ENCODE peak calls at places on chromosomes 3 and 15, in four cellular contexts. U, Y, Z and O are unnamed samples.

GRCh38 chr3:195551381-195551978 is 8.4 kb upstream of the PPP1R2 start:
- DNase-seq in U (no peak), Y (no peak), Z (no peak), O (no peak)

GRCh38 chr3:43512749-43513404 is 108.9 kb downstream of the ANO10 start:
- DNase-seq in Z (no peak), Y (no peak), U (no peak), O (no peak)

GRCh38 chr15:40438712-40439111 is 2.0 kb upstream of the BAHD1 start:
- DNase-seq in Z (no peak), Y (no peak), U (no peak), O (no peak)

GRCh38 chr15:68739390-68740075 is 81.2 kb downstream of the ANP32A start:
- DNase-seq in Y (no peak), U (no peak), Z (no peak), O (no peak)

GRCh38 chr15:82183121-82184031 is 79.2 kb downstream of the EFL1 start:
- DNase-seq in U (no peak), Z (no peak), Y (no peak), O (no peak)

GRCh38 chr3:60274098-60274497 is 977.2 kb downstream of the FHIT start:
- DNase-seq in U (no peak), Y (no peak), Z (no peak), O (no peak)

GRCh38 chr15:60124460-60125070 is 120.5 kb downstream of the FOXB1 start:
- DNase-seq in Y (no peak), U (no peak), Z (no peak), O (no peak)

GRCh38 chr3:105752791-105753415 is 115.9 kb downstream of the CBLB start:
- DNase-seq in U (no peak), Z (no peak), Y (no peak), O (peak; percentile 10)

GRCh38 chr3:146577662-146578061 is 27.5 kb downstream of the PLSCR5 start:
- DNase-seq in U (peak; percentile 39), Y (no peak), Z (no peak), O (no peak)

GRCh38 chr3:195209083-195209835 is 61.7 kb downstream of the XXYLT1 start:
- DNase-seq in U (no peak), Z (no peak), Y (no peak), O (no peak)

GRCh38 chr15:36992454-36992853 is 107.9 kb downstream of the MEIS2 start:
- DNase-seq in U (no peak), Z (no peak), Y (no peak), O (no peak)

GRCh38 chr3:47579875-47580274 is 1.2 kb upstream of the CSPG5 start:
- DNase-seq in Y (no peak), U (no peak), Z (no peak), O (no peak)

GRCh38 chr15:87722941-87723691 is 533.4 kb downstream of the NTRK3 start:
- DNase-seq in U (no peak), Z (no peak), Y (no peak), O (no peak)

GRCh38 chr3:123586966-123587365 is 2.1 kb upstream of the HACD2 start:
- DNase-seq in U (no peak), Z (no peak), Y (no peak), O (no peak)

GRCh38 chr3:187811580-187812250 is 66.4 kb upstream of the BCL6 start:
- DNase-seq in Y (no peak), Z (no peak), U (no peak), O (no peak)

GRCh38 chr3:81980566-81981494 is 219.4 kb upstream of the GBE1 start:
- DNase-seq in Z (no peak), U (no peak), Y (no peak), O (no peak)

GRCh38 chr3:33315826-33316225 is 38.6 kb downstream of the FBXL2 start:
- DNase-seq in U (peak; percentile 38), Y (no peak), Z (no peak), O (no peak)

GRCh38 chr3:35523838-35524237 is 115.5 kb upstream of the ARPP21 start:
- DNase-seq in Z (no peak), Y (no peak), U (no peak), O (no peak)

GRCh38 chr15:32974691-32975090 is 219.8 kb downstream of the FMN1 start:
- DNase-seq in Y (no peak), U (no peak), Z (no peak), O (no peak)

GRCh38 chr15:92118162-92118935 is 264.8 kb downstream of the SLCO3A1 start:
- DNase-seq in U (no peak), Z (no peak), Y (no peak), O (no peak)

GRCh38 chr15:30913761-30914160 is 10.0 kb downstream of the FAN1 start:
- DNase-seq in Y (no peak), Z (no peak), U (no peak), O (no peak)

GRCh38 chr3:59266551-59266950 is 216.7 kb upstream of the CFAP20DC start:
- DNase-seq in U (no peak), Y (no peak), Z (no peak), O (no peak)

GRCh38 chr3:9347086-9347485 is 15.8 kb upstream of the THUMPD3 start:
- DNase-seq in U (no peak), Y (no peak), Z (no peak), O (no peak)

GRCh38 chr3:9422712-9423424 is 25.5 kb downstream of the SETD5 start:
- DNase-seq in Z (peak; percentile 53), U (peak; percentile 98), Y (no peak), O (peak; percentile 49)

GRCh38 chr3:198079771-198080520 is 119.9 kb downstream of the LMLN start:
- DNase-seq in Z (peak; percentile 18), Y (no peak), U (no peak), O (peak; percentile 12)

GRCh38 chr3:190378240-190378891 is 9.6 kb upstream of the CLDN16 start:
- DNase-seq in Y (no peak), U (no peak), Z (no peak), O (no peak)

GRCh38 chr3:12489832-12490231 is 5.6 kb downstream of the TSEN2 start:
- DNase-seq in Y (no peak), Z (no peak), U (no peak), O (no peak)

GRCh38 chr15:81002004-81002253 is 1.2 kb downstream of the TLNRD1 start:
- DNase-seq in Z (no peak), U (no peak), Y (no peak), O (no peak)
- TF ChIP-seq TARDBP in Z (no peak), U (no peak), Y (no peak), O (no peak)

DNA sequence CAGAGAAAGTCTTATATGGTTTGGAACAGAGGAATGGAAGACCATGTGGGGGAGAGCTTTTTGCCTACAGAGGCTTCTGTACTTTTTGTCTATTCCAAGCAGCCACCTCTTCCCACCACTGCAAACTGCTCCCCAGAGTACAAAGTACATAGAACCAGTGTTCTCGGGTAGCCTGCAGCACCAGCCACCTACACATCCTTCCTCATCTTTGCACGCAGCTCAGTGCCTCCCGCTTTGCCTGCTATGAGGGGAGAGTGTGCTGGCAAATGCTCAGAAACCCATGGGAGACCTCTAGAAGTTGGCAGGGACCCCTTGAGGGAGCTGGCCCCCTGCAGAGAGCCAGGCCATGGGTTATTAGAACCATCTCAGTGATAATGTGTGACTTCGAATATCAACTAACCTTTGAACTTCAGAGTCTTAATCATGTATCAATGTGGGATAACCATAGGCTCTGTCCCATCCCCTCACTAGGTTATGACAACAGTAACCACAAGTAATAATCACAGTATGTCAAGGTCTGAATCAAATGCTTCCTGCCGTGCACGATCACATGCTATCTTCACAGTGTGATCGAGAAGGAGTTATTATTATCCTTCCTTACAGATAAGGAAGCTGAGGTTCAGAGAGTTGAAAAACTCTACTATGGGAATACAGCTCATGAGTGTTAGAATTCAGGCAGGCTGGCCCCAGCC is 22.8 kb upstream of the SMAD3 start:
- DNase-seq in Z (no peak), Y (no peak), U (no peak), O (no peak)
- TF ChIP-seq FOXM1 in Z (no peak), Y (no peak), U (no peak), O (no peak)

DNA sequence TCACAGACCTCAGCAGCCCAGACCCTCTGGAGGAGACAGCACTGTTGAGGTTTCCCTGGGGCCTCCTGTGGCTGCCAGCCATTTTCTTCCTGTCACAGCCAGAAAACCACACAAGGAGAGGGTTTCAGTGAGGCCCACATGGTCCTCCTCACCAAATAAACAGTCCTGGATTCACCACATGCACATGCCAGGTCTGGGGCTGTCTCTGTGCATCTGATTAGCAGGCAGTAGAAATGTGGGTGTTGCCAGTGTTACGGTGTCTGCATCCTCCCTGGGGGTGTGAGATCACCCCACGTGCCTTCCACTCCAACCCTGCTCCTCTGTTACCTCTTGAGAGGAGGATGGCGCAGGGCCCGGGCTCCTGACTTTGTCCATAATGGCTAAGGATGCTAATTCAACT is 140.4 kb downstream of the CHDH start:
- DNase-seq in U (no peak), Z (no peak), Y (no peak), O (no peak)
- TF ChIP-seq FOXK2 in U (no peak), Z (no peak), Y (no peak), O (no peak)

DNA sequence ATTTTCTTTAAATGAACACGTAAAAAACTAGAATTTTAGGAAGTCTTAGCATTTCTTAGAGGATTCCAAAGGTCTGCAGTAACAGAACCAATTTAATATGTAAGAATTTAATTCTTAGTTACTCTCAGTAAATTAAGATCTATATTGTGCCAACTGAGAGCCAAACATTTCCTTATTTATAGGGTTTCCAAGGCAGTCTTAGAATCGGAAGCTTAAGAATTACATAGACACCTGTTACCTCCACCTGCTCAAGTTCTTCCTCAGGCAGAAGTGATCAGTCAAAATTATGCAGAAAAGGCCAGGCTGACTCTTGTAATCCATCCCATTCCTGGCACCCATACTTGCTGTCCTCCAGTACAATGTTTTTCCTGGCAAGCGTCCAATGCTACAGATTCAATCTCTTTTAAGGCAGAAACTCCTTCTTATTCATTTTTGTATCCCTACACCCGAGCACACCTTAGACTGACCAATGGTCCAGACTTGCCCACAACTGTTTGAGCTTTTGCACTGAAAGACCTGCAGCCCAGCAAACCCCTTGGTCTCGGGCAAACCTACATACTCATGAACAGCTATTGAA is 64.3 kb downstream of the NCEH1 start:
- DNase-seq in Y (no peak), Z (no peak), U (no peak), O (peak; percentile 17)
- TF ChIP-seq TARDBP in Y (no peak), Z (no peak), U (no peak), O (no peak)

GRCh38 chr3:111668321-111668720 is 73.2 kb upstream of the ZBED2 start:
- DNase-seq in U (no peak), Z (no peak), Y (no peak), O (no peak)
- TF ChIP-seq FOXM1 in U (no peak), Z (no peak), Y (no peak), O (no peak)

GRCh38 chr3:32283304-32283703 is 44.8 kb downstream of the CMTM8 start:
- DNase-seq in Y (no peak), Z (no peak), U (no peak), O (no peak)
- TF ChIP-seq FOXK2 in Y (no peak), Z (no peak), U (no peak), O (no peak)

GRCh38 chr15:90049666-90050604 is 48.8 kb downstream of the ZNF710 start:
- DNase-seq in U (no peak), Z (no peak), Y (no peak), O (no peak)

GRCh38 chr15:90049030-90049429 is 47.9 kb downstream of the ZNF710 start:
- DNase-seq in U (no peak), Z (no peak), Y (no peak), O (no peak)

GRCh38 chr15:90046846-90047481 is 45.8 kb downstream of the ZNF710 start:
- DNase-seq in Y (no peak), U (no peak), Z (no peak), O (no peak)

GRCh38 chr15:90046289-90046688 is 45.2 kb downstream of the ZNF710 start:
- DNase-seq in U (no peak), Y (no peak), Z (no peak), O (no peak)

GRCh38 chr15:90047956-90048575 is 46.9 kb downstream of the ZNF710 start:
- DNase-seq in U (no peak), Z (no peak), Y (no peak), O (no peak)
- TF ChIP-seq TARDBP in U (no peak), Z (no peak), Y (no peak), O (no peak)